ENCODE peak calls at places on chromosomes 16 and 17, in four cellular contexts. B, N, A and L are unnamed samples.

GRCh38 chr16:1162701-1163566 is 10.0 kb downstream of the CACNA1H start:
- DNase-seq in A (peak; percentile 82), N (no peak), B (no peak), L (no peak)

GRCh38 chr17:19377602-19378415 is 489 bp upstream of the MAPK7 start:
- DNase-seq in B (peak; percentile 94), A (peak; percentile 99), N (peak; percentile 98), L (peak; percentile 99)

GRCh38 chr17:5943232-5943631 is 126.9 kb upstream of the WSCD1 start:
- DNase-seq in B (no peak), A (no peak), N (no peak), L (no peak)

GRCh38 chr16:8516471-8516870 is 73.8 kb downstream of the TMEM114 start:
- DNase-seq in N (no peak), B (no peak), A (no peak), L (no peak)

GRCh38 chr17:43880420-43880991 is 26.8 kb downstream of the MPP2 start:
- DNase-seq in A (no peak), B (peak; percentile 32), N (peak; percentile 71), L (no peak)

GRCh38 chr17:75764711-75765421 is at the start of gene GALK1:
- DNase-seq in A (peak; percentile 96), B (no peak), N (peak; percentile 79), L (no peak)

GRCh38 chr16:35409503-35409902 is 1950.1 kb downstream of the TP53TG3F start:
- DNase-seq in A (no peak), N (no peak), B (no peak), L (no peak)

GRCh38 chr16:56382901-56383355 is 42.4 kb downstream of the AMFR start:
- DNase-seq in B (no peak), N (no peak), A (no peak), L (no peak)

GRCh38 chr17:75073618-75074047 is 14.1 kb upstream of the SLC16A5 start:
- DNase-seq in B (no peak), A (no peak), N (no peak), L (no peak)

GRCh38 chr17:75457047-75457654 is 716 bp downstream of the TMEM94 start:
- DNase-seq in B (no peak), N (peak; percentile 27), A (peak; percentile 85), L (no peak)

GRCh38 chr17:8060274-8060673 is 21.4 kb downstream of the ALOX15B start:
- DNase-seq in A (no peak), N (peak; percentile 64), B (peak; percentile 53), L (no peak)

GRCh38 chr16:51404386-51404785 is 253.3 kb upstream of the SALL1 start:
- DNase-seq in A (no peak), B (no peak), N (no peak), L (no peak)

GRCh38 chr16:27762441-27762840 is 212.5 kb downstream of the KATNIP start:
- DNase-seq in A (no peak), B (no peak), N (no peak), L (no peak)

GRCh38 chr17:27596571-27597187 is 34.3 kb upstream of the LGALS9 start:
- DNase-seq in B (no peak), N (no peak), A (no peak), L (no peak)

GRCh38 chr17:77844681-77845080 is 113.8 kb upstream of the TNRC6C start:
- DNase-seq in B (no peak), N (no peak), A (no peak), L (no peak)

GRCh38 chr17:63775420-63775819 is 1.4 kb downstream of the DDX42 start:
- DNase-seq in A (no peak), N (no peak), B (no peak), L (no peak)

GRCh38 chr17:50579399-50579798 is 18.9 kb downstream of the CACNA1G start:
- DNase-seq in B (no peak), A (peak; percentile 10), N (no peak), L (no peak)

GRCh38 chr16:67277999-67278772 is 1.1 kb upstream of the PLEKHG4 start:
- DNase-seq in A (no peak), N (no peak), B (no peak), L (no peak)

GRCh38 chr16:1188781-1189189 is 35.9 kb downstream of the CACNA1H start:
- DNase-seq in B (no peak), A (no peak), N (peak; percentile 58), L (no peak)

GRCh38 chr16:84378567-84378966 is 10.2 kb downstream of the ATP2C2 start:
- DNase-seq in A (no peak), B (no peak), N (no peak), L (no peak)

GRCh38 chr17:41793749-41794602 is 7.5 kb upstream of the JUP start:
- DNase-seq in N (no peak), A (no peak), B (no peak), L (no peak)

GRCh38 chr16:59341368-59341767 is 607.3 kb upstream of the GOT2 start:
- DNase-seq in A (no peak), N (no peak), B (no peak), L (no peak)

GRCh38 chr16:85612191-85612800 is 826 bp upstream of the GSE1 start:
- DNase-seq in B (no peak), A (peak; percentile 91), N (peak; percentile 88), L (no peak)

GRCh38 chr17:75128694-75129505 is 2.6 kb downstream of the NT5C start:
- DNase-seq in B (no peak), A (peak; percentile 73), N (no peak), L (no peak)

GRCh38 chr16:71972356-71972755 is 27.8 kb downstream of the PKD1L3 start:
- DNase-seq in B (no peak), A (no peak), N (no peak), L (no peak)

GRCh38 chr16:86092586-86093480 is 193.9 kb downstream of the IRF8 start:
- DNase-seq in A (no peak), B (no peak), N (no peak), L (no peak)

GRCh38 chr16:11312718-11313492 is 31.8 kb upstream of the PRM1 start:
- DNase-seq in A (no peak), B (no peak), N (peak; percentile 59), L (no peak)
- H3K4me1 ChIP-seq in A (peaks cover 40% of the 10 kb centered on the region), B (peaks cover 21% of the 10 kb centered on the region), N (peaks cover 22% of the 10 kb centered on the region), L (no peaks in the 10 kb centered on the region)

GRCh38 chr16:49756971-49757743 is 98.8 kb downstream of the ZNF423 start:
- DNase-seq in A (no peak), B (no peak), N (no peak), L (no peak)

GRCh38 chr16:49755716-49756115 is 100.2 kb downstream of the ZNF423 start:
- DNase-seq in N (no peak), B (no peak), A (no peak), L (no peak)

GRCh38 chr16:49754495-49755290 is 101.2 kb downstream of the ZNF423 start:
- DNase-seq in B (no peak), A (peak; percentile 62), N (no peak), L (no peak)

GRCh38 chr16:49757744-49758069 is 98.2 kb downstream of the ZNF423 start:
- DNase-seq in A (no peak), N (no peak), B (no peak), L (no peak)

DNA sequence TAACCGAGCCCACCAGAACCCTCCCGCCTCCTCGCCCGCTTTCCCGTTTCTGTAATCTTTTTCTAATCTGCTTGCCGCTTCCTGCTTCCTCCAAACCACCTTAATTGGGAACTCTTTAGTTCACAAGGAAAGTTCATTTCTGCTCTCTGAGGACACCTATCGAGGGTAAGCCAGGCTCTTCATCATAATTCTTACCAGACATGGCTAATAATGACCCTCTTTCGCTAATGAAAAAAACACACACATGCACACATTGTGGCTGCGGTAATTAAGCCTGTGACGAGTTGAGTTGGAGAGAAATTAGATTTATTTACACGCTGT is 100.7 kb downstream of the ZNF423 start:
- DNase-seq in B (no peak), N (no peak), A (no peak), L (no peak)
- H3K4me3 ChIP-seq in B (no peak overlapping the region), N (peak overlapping the region; percentile 38), A (peak overlapping the region; percentile 49), L (peak overlapping the region; percentile 51)

GRCh38 chr17:4006165-4006589 is 41.9 kb upstream of the ATP2A3 start:
- DNase-seq in N (no peak), B (no peak), A (peak; percentile 44), L (no peak)

GRCh38 chr17:4003131-4003500 is 38.9 kb upstream of the ATP2A3 start:
- DNase-seq in B (no peak), A (peak; percentile 82), N (no peak), L (no peak)

GRCh38 chr17:4004517-4005295 is 40.5 kb upstream of the ATP2A3 start:
- DNase-seq in B (no peak), A (peak; percentile 94), N (peak; percentile 78), L (no peak)

GRCh38 chr17:4005296-4006164 is 41.3 kb upstream of the ATP2A3 start:
- DNase-seq in A (peak; percentile 70), B (no peak), N (no peak), L (no peak)

DNA sequence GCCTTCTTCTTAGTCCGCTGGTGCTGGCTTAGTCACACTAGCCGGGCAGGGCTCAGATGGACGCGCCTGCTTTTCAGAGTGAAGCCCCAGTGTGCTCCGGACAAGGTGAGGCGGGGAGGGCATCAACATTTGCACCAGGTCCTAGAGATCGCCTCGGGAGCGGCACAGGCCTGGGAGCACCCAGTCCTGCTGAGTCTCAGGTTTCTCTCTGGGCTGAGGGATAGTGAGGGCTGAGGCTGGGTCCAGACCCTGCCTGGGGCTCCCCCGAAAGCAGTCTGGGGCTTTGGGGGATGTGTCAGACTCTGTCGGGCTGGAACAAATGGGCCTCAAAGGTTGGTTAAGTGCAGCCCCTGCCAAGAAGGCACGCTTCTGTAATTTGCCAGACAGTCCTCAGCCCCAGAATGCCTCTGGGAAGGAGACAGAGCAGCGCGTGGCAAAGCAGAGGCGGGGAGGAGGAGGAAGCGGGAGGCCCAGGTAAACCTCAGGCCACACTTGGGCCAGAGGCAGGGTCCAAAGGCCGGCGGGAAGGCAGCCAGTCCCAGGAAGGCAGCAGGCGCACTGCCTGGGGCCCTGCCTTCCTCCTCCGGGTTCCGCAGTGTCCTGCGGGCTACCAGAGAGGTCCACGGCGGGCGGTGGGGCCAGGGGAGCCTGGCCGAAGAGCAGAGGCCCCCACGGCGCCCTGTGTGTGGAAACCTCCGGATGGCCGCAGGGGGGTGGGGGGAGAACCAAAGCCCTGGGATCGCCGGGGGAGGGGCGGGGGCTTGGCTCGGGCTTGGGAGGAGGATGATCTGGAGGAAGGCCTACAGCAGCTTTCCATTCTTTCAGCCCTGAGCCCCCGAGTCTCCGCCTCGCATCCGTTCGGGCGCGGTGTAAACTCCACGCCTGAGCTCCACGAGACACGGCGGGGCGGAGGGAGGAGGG is 39.5 kb upstream of the ATP2A3 start:
- DNase-seq in A (peak; percentile 77), N (peak; percentile 81), B (no peak), L (no peak)
- TF ChIP-seq POLR2AphosphoS5 in A (no peak), N (no peak), B (no peak), L (no peak)

DNA sequence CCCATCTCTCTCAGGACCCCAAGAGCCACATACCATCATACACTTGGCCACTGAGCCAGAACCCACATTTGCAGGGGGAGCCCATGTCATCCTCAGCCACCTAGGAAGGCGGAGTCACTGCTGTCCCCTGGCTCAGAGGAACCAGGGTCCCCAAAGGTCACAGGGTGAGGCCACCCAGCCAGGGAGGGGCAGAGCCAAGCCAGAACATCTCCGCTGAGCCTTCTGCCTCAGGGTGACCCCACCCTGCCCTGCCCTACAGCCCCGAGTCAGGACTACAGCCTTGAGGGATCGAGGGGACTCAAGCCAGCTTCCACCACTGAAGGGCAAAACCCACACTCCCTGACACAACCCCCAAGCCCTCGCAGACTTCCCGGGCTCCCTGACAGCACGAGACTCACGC is 17.5 kb downstream of the PIEZO1 start:
- DNase-seq in N (no peak), A (no peak), B (no peak), L (no peak)
- H3K4me1 ChIP-seq in N (peaks cover 84% of the 10 kb centered on the region), A (peaks cover 92% of the 10 kb centered on the region), B (peaks cover 77% of the 10 kb centered on the region), L (peaks cover 66% of the 10 kb centered on the region)

GRCh38 chr17:58279016-58279671 is 1.6 kb downstream of the MPO start:
- DNase-seq in N (no peak), A (peak; percentile 88), B (no peak), L (peak; percentile 89)
- H3K4me3 ChIP-seq in N (peak overlapping the region; percentile 35), A (peak overlapping the region; percentile 28), B (no peak overlapping the region), L (peak overlapping the region; percentile 35)